ENCODE peak calls at places on chromosomes 11 and 22, in eight cellular contexts. One of them, this sample, is unnamed.

GRCh38 chr22:47597041-47597440 is 834.6 kb downstream of the TBC1D22A start:
- DNase-seq in stimulated activated CD4-positive, alpha-beta T cell treated with anti-CD3 and anti-CD28 coated beads, Interleukin-1b, Interleukin-23, amount 100 ng/mL, for 4 hours: no peak
- DNase-seq in KG1: no peak
- DNase-seq in neural progenitor cell: no peak
- DNase-seq in NCI-H460: no peak
- DNase-seq in fibroblast of villous mesenchyme: no peak
- DNase-seq in OCI-LY7: no peak
- DNase-seq in ovary: no peak
- DNase-seq in this sample: no peak

GRCh38 chr11:3959015-3959917 is 103.8 kb downstream of the STIM1 start:
- DNase-seq in OCI-LY7: peak
- DNase-seq in NCI-H460: peak
- DNase-seq in ovary: no peak
- DNase-seq in stimulated activated CD4-positive, alpha-beta T cell treated with anti-CD3 and anti-CD28 coated beads, Interleukin-1b, Interleukin-23, amount 100 ng/mL, for 4 hours: no peak
- DNase-seq in KG1: no peak
- DNase-seq in neural progenitor cell: peak
- DNase-seq in fibroblast of villous mesenchyme: peak
- DNase-seq in this sample: peak

GRCh38 chr11:108654994-108655631 is 9.8 kb upstream of the DDX10 start:
- DNase-seq in OCI-LY7: peak
- DNase-seq in NCI-H460: peak
- DNase-seq in stimulated activated CD4-positive, alpha-beta T cell treated with anti-CD3 and anti-CD28 coated beads, Interleukin-1b, Interleukin-23, amount 100 ng/mL, for 4 hours: no peak
- DNase-seq in neural progenitor cell: peak
- DNase-seq in ovary: peak
- DNase-seq in KG1: no peak
- DNase-seq in fibroblast of villous mesenchyme: peak
- DNase-seq in this sample: peak

GRCh38 chr11:12258451-12258850 is 118.9 kb upstream of the PARVA start:
- DNase-seq in NCI-H460: no peak
- DNase-seq in ovary: no peak
- DNase-seq in stimulated activated CD4-positive, alpha-beta T cell treated with anti-CD3 and anti-CD28 coated beads, Interleukin-1b, Interleukin-23, amount 100 ng/mL, for 4 hours: no peak
- DNase-seq in fibroblast of villous mesenchyme: peak
- DNase-seq in neural progenitor cell: no peak
- DNase-seq in KG1: no peak
- DNase-seq in OCI-LY7: no peak
- DNase-seq in this sample: no peak

GRCh38 chr11:124867700-124868099 is 2.5 kb downstream of the ROBO3 start:
- DNase-seq in ovary: peak
- DNase-seq in fibroblast of villous mesenchyme: peak
- DNase-seq in stimulated activated CD4-positive, alpha-beta T cell treated with anti-CD3 and anti-CD28 coated beads, Interleukin-1b, Interleukin-23, amount 100 ng/mL, for 4 hours: no peak
- DNase-seq in OCI-LY7: peak
- DNase-seq in KG1: no peak
- DNase-seq in neural progenitor cell: peak
- DNase-seq in NCI-H460: peak
- DNase-seq in this sample: peak

GRCh38 chr11:27075655-27076054 is 35.0 kb downstream of the BBOX1 start:
- DNase-seq in fibroblast of villous mesenchyme: no peak
- DNase-seq in neural progenitor cell: peak
- DNase-seq in NCI-H460: no peak
- DNase-seq in OCI-LY7: no peak
- DNase-seq in stimulated activated CD4-positive, alpha-beta T cell treated with anti-CD3 and anti-CD28 coated beads, Interleukin-1b, Interleukin-23, amount 100 ng/mL, for 4 hours: no peak
- DNase-seq in KG1: no peak
- DNase-seq in ovary: no peak
- DNase-seq in this sample: no peak

GRCh38 chr11:128172046-128172878 is 415.1 kb downstream of the ETS1 start:
- DNase-seq in fibroblast of villous mesenchyme: peak
- DNase-seq in NCI-H460: peak
- DNase-seq in neural progenitor cell: peak
- DNase-seq in OCI-LY7: peak
- DNase-seq in KG1: peak
- DNase-seq in ovary: peak
- DNase-seq in stimulated activated CD4-positive, alpha-beta T cell treated with anti-CD3 and anti-CD28 coated beads, Interleukin-1b, Interleukin-23, amount 100 ng/mL, for 4 hours: peak
- DNase-seq in this sample: peak

GRCh38 chr11:62555464-62556092 is 9.0 kb upstream of the AHNAK start:
- DNase-seq in OCI-LY7: peak
- DNase-seq in neural progenitor cell: peak
- DNase-seq in stimulated activated CD4-positive, alpha-beta T cell treated with anti-CD3 and anti-CD28 coated beads, Interleukin-1b, Interleukin-23, amount 100 ng/mL, for 4 hours: no peak
- DNase-seq in NCI-H460: no peak
- DNase-seq in ovary: no peak
- DNase-seq in fibroblast of villous mesenchyme: no peak
- DNase-seq in KG1: peak
- DNase-seq in this sample: peak

GRCh38 chr11:33065445-33066178 is 26.2 kb downstream of the TCP11L1 start:
- DNase-seq in OCI-LY7: peak
- DNase-seq in fibroblast of villous mesenchyme: peak
- DNase-seq in neural progenitor cell: peak
- DNase-seq in KG1: no peak
- DNase-seq in ovary: peak
- DNase-seq in stimulated activated CD4-positive, alpha-beta T cell treated with anti-CD3 and anti-CD28 coated beads, Interleukin-1b, Interleukin-23, amount 100 ng/mL, for 4 hours: peak
- DNase-seq in NCI-H460: peak
- DNase-seq in this sample: peak

GRCh38 chr11:48052183-48053040 is 72.1 kb downstream of the PTPRJ start:
- DNase-seq in KG1: no peak
- DNase-seq in OCI-LY7: peak
- DNase-seq in neural progenitor cell: peak
- DNase-seq in NCI-H460: no peak
- DNase-seq in ovary: no peak
- DNase-seq in stimulated activated CD4-positive, alpha-beta T cell treated with anti-CD3 and anti-CD28 coated beads, Interleukin-1b, Interleukin-23, amount 100 ng/mL, for 4 hours: no peak
- DNase-seq in fibroblast of villous mesenchyme: no peak
- DNase-seq in this sample: no peak

GRCh38 chr11:102438311-102439062 is 14.1 kb downstream of the TMEM123 start:
- DNase-seq in NCI-H460: no peak
- DNase-seq in ovary: no peak
- DNase-seq in OCI-LY7: no peak
- DNase-seq in stimulated activated CD4-positive, alpha-beta T cell treated with anti-CD3 and anti-CD28 coated beads, Interleukin-1b, Interleukin-23, amount 100 ng/mL, for 4 hours: peak
- DNase-seq in neural progenitor cell: no peak
- DNase-seq in KG1: no peak
- DNase-seq in fibroblast of villous mesenchyme: no peak
- DNase-seq in this sample: no peak

GRCh38 chr11:64071849-64072248 is 36.1 kb downstream of the FLRT1 start:
- DNase-seq in NCI-H460: no peak
- DNase-seq in fibroblast of villous mesenchyme: no peak
- DNase-seq in neural progenitor cell: no peak
- DNase-seq in KG1: no peak
- DNase-seq in OCI-LY7: no peak
- DNase-seq in ovary: no peak
- DNase-seq in stimulated activated CD4-positive, alpha-beta T cell treated with anti-CD3 and anti-CD28 coated beads, Interleukin-1b, Interleukin-23, amount 100 ng/mL, for 4 hours: no peak
- DNase-seq in this sample: no peak

GRCh38 chr11:102341844-102342318 is 5.1 kb upstream of the BIRC2 start:
- DNase-seq in stimulated activated CD4-positive, alpha-beta T cell treated with anti-CD3 and anti-CD28 coated beads, Interleukin-1b, Interleukin-23, amount 100 ng/mL, for 4 hours: peak
- DNase-seq in neural progenitor cell: peak
- DNase-seq in ovary: peak
- DNase-seq in fibroblast of villous mesenchyme: peak
- DNase-seq in OCI-LY7: peak
- DNase-seq in KG1: peak
- DNase-seq in NCI-H460: peak
- DNase-seq in this sample: peak

GRCh38 chr22:23282089-23282501 is 101.8 kb downstream of the BCR start:
- DNase-seq in ovary: peak
- DNase-seq in neural progenitor cell: no peak
- DNase-seq in fibroblast of villous mesenchyme: peak
- DNase-seq in KG1: no peak
- DNase-seq in NCI-H460: peak
- DNase-seq in stimulated activated CD4-positive, alpha-beta T cell treated with anti-CD3 and anti-CD28 coated beads, Interleukin-1b, Interleukin-23, amount 100 ng/mL, for 4 hours: no peak
- DNase-seq in OCI-LY7: no peak
- DNase-seq in this sample: no peak

GRCh38 chr11:102518296-102519094 is 12.1 kb downstream of the MMP7 start:
- DNase-seq in neural progenitor cell: peak
- DNase-seq in ovary: no peak
- DNase-seq in KG1: no peak
- DNase-seq in fibroblast of villous mesenchyme: no peak
- DNase-seq in stimulated activated CD4-positive, alpha-beta T cell treated with anti-CD3 and anti-CD28 coated beads, Interleukin-1b, Interleukin-23, amount 100 ng/mL, for 4 hours: no peak
- DNase-seq in NCI-H460: no peak
- DNase-seq in OCI-LY7: peak
- DNase-seq in this sample: peak

GRCh38 chr11:17778956-17779860 is 44.6 kb downstream of the KCNC1 start:
- DNase-seq in OCI-LY7: no peak
- DNase-seq in neural progenitor cell: no peak
- DNase-seq in stimulated activated CD4-positive, alpha-beta T cell treated with anti-CD3 and anti-CD28 coated beads, Interleukin-1b, Interleukin-23, amount 100 ng/mL, for 4 hours: no peak
- DNase-seq in ovary: no peak
- DNase-seq in fibroblast of villous mesenchyme: no peak
- DNase-seq in NCI-H460: no peak
- DNase-seq in KG1: no peak
- DNase-seq in this sample: no peak

GRCh38 chr11:130624946-130625345 is 176.5 kb downstream of the ADAMTS15 start:
- DNase-seq in KG1: no peak
- DNase-seq in OCI-LY7: no peak
- DNase-seq in stimulated activated CD4-positive, alpha-beta T cell treated with anti-CD3 and anti-CD28 coated beads, Interleukin-1b, Interleukin-23, amount 100 ng/mL, for 4 hours: no peak
- DNase-seq in ovary: no peak
- DNase-seq in neural progenitor cell: no peak
- DNase-seq in NCI-H460: no peak
- DNase-seq in fibroblast of villous mesenchyme: peak
- DNase-seq in this sample: no peak

GRCh38 chr11:91011503-91011902 is 788.7 kb upstream of the CHORDC1 start:
- DNase-seq in OCI-LY7: no peak
- DNase-seq in stimulated activated CD4-positive, alpha-beta T cell treated with anti-CD3 and anti-CD28 coated beads, Interleukin-1b, Interleukin-23, amount 100 ng/mL, for 4 hours: no peak
- DNase-seq in KG1: no peak
- DNase-seq in NCI-H460: no peak
- DNase-seq in neural progenitor cell: no peak
- DNase-seq in fibroblast of villous mesenchyme: no peak
- DNase-seq in ovary: no peak
- DNase-seq in this sample: no peak

GRCh38 chr11:32779131-32779530 is 15.3 kb downstream of the CCDC73 start:
- DNase-seq in NCI-H460: no peak
- DNase-seq in KG1: peak
- DNase-seq in OCI-LY7: peak
- DNase-seq in neural progenitor cell: no peak
- DNase-seq in ovary: no peak
- DNase-seq in fibroblast of villous mesenchyme: no peak
- DNase-seq in stimulated activated CD4-positive, alpha-beta T cell treated with anti-CD3 and anti-CD28 coated beads, Interleukin-1b, Interleukin-23, amount 100 ng/mL, for 4 hours: no peak
- DNase-seq in this sample: no peak

GRCh38 chr22:17779286-17780115 is 5.2 kb upstream of the BID start:
- DNase-seq in neural progenitor cell: no peak
- DNase-seq in fibroblast of villous mesenchyme: no peak
- DNase-seq in NCI-H460: no peak
- DNase-seq in OCI-LY7: no peak
- DNase-seq in stimulated activated CD4-positive, alpha-beta T cell treated with anti-CD3 and anti-CD28 coated beads, Interleukin-1b, Interleukin-23, amount 100 ng/mL, for 4 hours: no peak
- DNase-seq in KG1: no peak
- DNase-seq in ovary: no peak
- DNase-seq in this sample: peak

GRCh38 chr11:119149371-119150275 is 771 bp downstream of the ABCG4 start:
- DNase-seq in KG1: no peak
- DNase-seq in stimulated activated CD4-positive, alpha-beta T cell treated with anti-CD3 and anti-CD28 coated beads, Interleukin-1b, Interleukin-23, amount 100 ng/mL, for 4 hours: no peak
- DNase-seq in neural progenitor cell: peak
- DNase-seq in NCI-H460: no peak
- DNase-seq in fibroblast of villous mesenchyme: no peak
- DNase-seq in OCI-LY7: no peak
- DNase-seq in ovary: no peak
- DNase-seq in this sample: no peak

GRCh38 chr11:62854013-62854824 is 14.8 kb upstream of the WDR74 start:
- DNase-seq in neural progenitor cell: no peak
- DNase-seq in ovary: no peak
- DNase-seq in OCI-LY7: peak
- DNase-seq in stimulated activated CD4-positive, alpha-beta T cell treated with anti-CD3 and anti-CD28 coated beads, Interleukin-1b, Interleukin-23, amount 100 ng/mL, for 4 hours: no peak
- DNase-seq in fibroblast of villous mesenchyme: no peak
- DNase-seq in NCI-H460: no peak
- DNase-seq in KG1: no peak
- DNase-seq in this sample: no peak

GRCh38 chr11:124724854-124725718 is 14.7 kb upstream of the NRGN start:
- DNase-seq in NCI-H460: no peak
- DNase-seq in fibroblast of villous mesenchyme: no peak
- DNase-seq in neural progenitor cell: no peak
- DNase-seq in OCI-LY7: peak
- DNase-seq in stimulated activated CD4-positive, alpha-beta T cell treated with anti-CD3 and anti-CD28 coated beads, Interleukin-1b, Interleukin-23, amount 100 ng/mL, for 4 hours: no peak
- DNase-seq in ovary: no peak
- DNase-seq in KG1: no peak
- DNase-seq in this sample: no peak

This sample was measured in GM12865.